ENCODE peak calls at places on chromosomes 5 and 9, in eight cellular contexts. Q is nephron progenitor cell; A is GM06990; E is H4; H is mucosa of descending colon; V is activated CD4-positive, alpha-beta T cell treated with anti-CD3 and anti-CD28 coated beads, Interleukin-2, amount 50 U/mL, for 1 hour; P is pancreas; U is hypothalamus. F is an unnamed sample.

GRCh38 chr5:82234880-82235279 is 43.3 kb downstream of the RPS23 start:
- DNase-seq in H (peak), E (no peak), U (no peak), Q (no peak), V (no peak), P (no peak), A (no peak), F (no peak)

GRCh38 chr5:34620185-34620584 is 35.9 kb upstream of the RAI14 start:
- DNase-seq in U (no peak), E (no peak), Q (no peak), H (no peak), A (no peak), P (no peak), V (no peak), F (no peak)

GRCh38 chr5:139637438-139638089 is 10.6 kb upstream of the CXXC5 start:
- DNase-seq in U (peak), E (peak), H (peak), Q (peak), A (peak), V (peak), P (peak), F (peak)

GRCh38 chr5:168315991-168316578 is 24.6 kb downstream of the WWC1 start:
- DNase-seq in Q (no peak), P (no peak), A (no peak), E (no peak), H (peak), U (no peak), V (no peak), F (peak)

GRCh38 chr5:135974019-135974600 is 19.3 kb upstream of the LECT2 start:
- DNase-seq in A (no peak), P (no peak), Q (no peak), V (no peak), H (no peak), U (no peak), E (no peak), F (no peak)

GRCh38 chr5:18977880-18978279 is 1010.1 kb downstream of the CDH18 start:
- DNase-seq in V (no peak), H (no peak), Q (no peak), A (no peak), E (no peak), U (no peak), P (no peak), F (no peak)

GRCh38 chr9:120711841-120712538 is 2.3 kb downstream of the MEGF9 start:
- DNase-seq in V (no peak), U (no peak), Q (no peak), P (no peak), H (no peak), E (no peak), A (no peak), F (no peak)

GRCh38 chr9:112121633-112122032 is 53.5 kb downstream of the SUSD1 start:
- DNase-seq in E (no peak), U (no peak), P (no peak), V (no peak), H (no peak), Q (no peak), A (no peak), F (no peak)

GRCh38 chr5:40503438-40503837 is 176.3 kb upstream of the PTGER4 start:
- DNase-seq in P (no peak), U (no peak), A (no peak), H (no peak), V (peak), Q (no peak), E (no peak), F (no peak)

GRCh38 chr9:92975452-92975770 is 28.1 kb downstream of the FGD3 start:
- DNase-seq in V (no peak), E (no peak), P (no peak), Q (no peak), U (no peak), A (no peak), H (no peak), F (no peak)

GRCh38 chr5:1896602-1897376 is 14.1 kb upstream of the IRX4 start:
- DNase-seq in Q (no peak), U (no peak), P (no peak), V (no peak), A (no peak), E (no peak), H (no peak), F (no peak)

GRCh38 chr5:132228241-132229035 is 785 bp upstream of the P4HA2 start:
- DNase-seq in U (no peak), P (peak), Q (no peak), H (peak), V (no peak), E (no peak), A (no peak), F (no peak)

GRCh38 chr5:2519153-2519552 is 232.3 kb downstream of the IRX2 start:
- DNase-seq in A (no peak), U (no peak), P (no peak), E (no peak), V (no peak), Q (no peak), H (no peak), F (no peak)

GRCh38 chr5:72611111-72611724 is 104.0 kb upstream of the ZNF366 start:
- DNase-seq in A (peak), H (peak), U (peak), Q (peak), V (peak), P (peak), E (peak), F (peak)

GRCh38 chr9:112218908-112219307 is 43.8 kb upstream of the SUSD1 start:
- DNase-seq in U (no peak), E (no peak), A (peak), Q (no peak), V (no peak), P (no peak), H (no peak), F (no peak)

GRCh38 chr5:145856285-145856818 is 16.5 kb downstream of the GRXCR2 start:
- DNase-seq in E (no peak), P (peak), U (no peak), A (no peak), H (peak), V (no peak), Q (peak), F (peak)